ENCODE peak calls at places on chromosomes 7 and 10, in four cellular contexts. P, W, M and U are unnamed samples.

GRCh38 chr7:34596887-34597286 is 61.1 kb upstream of the NPSR1 start:
- DNase-seq in P (no peak), W (peak), M (no peak), U (no peak)

GRCh38 chr10:25082276-25083204 is 66.1 kb downstream of the THNSL1 start:
- DNase-seq in M (no peak), W (no peak), P (no peak), U (no peak)

GRCh38 chr10:47009215-47009838 is 98.1 kb downstream of the PTPN20 start:
- DNase-seq in W (no peak), P (no peak), M (no peak), U (no peak)

GRCh38 chr7:80335473-80336232 is 176.2 kb downstream of the GNAT3 start:
- DNase-seq in P (peak), M (no peak), W (no peak), U (peak)

GRCh38 chr7:75575488-75576112 is 83.5 kb downstream of the SPDYE5 start:
- DNase-seq in W (no peak), M (no peak), P (no peak), U (peak)

GRCh38 chr10:28592953-28593352 is 60.0 kb downstream of the WAC start:
- DNase-seq in M (peak), W (peak), P (no peak), U (no peak)

GRCh38 chr7:27157717-27158431 is 1.4 kb upstream of the HOXA7 start:
- DNase-seq in W (no peak), P (no peak), M (no peak), U (no peak)

GRCh38 chr7:86748843-86749720 is 105.4 kb downstream of the GRM3 start:
- DNase-seq in M (no peak), P (no peak), W (no peak), U (no peak)

GRCh38 chr10:14595526-14596182 is 179.0 kb downstream of the FAM107B start:
- DNase-seq in M (no peak), W (no peak), P (no peak), U (no peak)

GRCh38 chr7:129213828-129214227 is 11.0 kb upstream of the AHCYL2 start:
- DNase-seq in W (peak), P (peak), M (peak), U (no peak)

GRCh38 chr7:116951366-116952292 is 1.7 kb upstream of the ST7 start:
- DNase-seq in W (no peak), M (no peak), P (no peak), U (no peak)

GRCh38 chr7:103613655-103614642 is 167.9 kb upstream of the SLC26A5 start:
- DNase-seq in P (no peak), M (no peak), W (peak), U (no peak)

GRCh38 chr7:44973610-44974401 is 5.0 kb downstream of the MYO1G start:
- DNase-seq in M (peak), P (no peak), W (peak), U (no peak)

GRCh38 chr7:75578081-75578480 is 86.0 kb downstream of the SPDYE5 start:
- DNase-seq in P (no peak), M (no peak), W (no peak), U (no peak)

GRCh38 chr7:30562909-30563308 is 31.8 kb upstream of the GARS1 start:
- DNase-seq in M (no peak), W (no peak), P (no peak), U (no peak)

GRCh38 chr10:100319736-100320135 is 10.3 kb downstream of the PKD2L1 start:
- DNase-seq in M (no peak), P (peak), W (no peak), U (no peak)

GRCh38 chr10:71659050-71659738 is 60.4 kb downstream of the C10orf105 start:
- DNase-seq in W (no peak), P (no peak), M (no peak), U (no peak)

GRCh38 chr10:1550291-1550595 is 187.1 kb downstream of the ADARB2 start:
- DNase-seq in P (peak), W (no peak), M (no peak), U (no peak)

GRCh38 chr10:62990126-62990525 is 143.0 kb upstream of the NRBF2 start:
- DNase-seq in M (no peak), P (no peak), W (peak), U (no peak)

GRCh38 chr10:6850452-6850851 is 270.4 kb upstream of the PRKCQ start:
- DNase-seq in P (no peak), M (no peak), W (no peak), U (no peak)

GRCh38 chr7:1530946-1531262 is 402 bp downstream of the MAFK start:
- DNase-seq in W (no peak), M (no peak), P (no peak), U (no peak)